ENCODE peak calls at places on chromosome 9, in four cellular contexts. R is NCI-H774; C is activated T-cell treated with anti-CD3 and anti-CD28 coated beads, Interleukin-2, amount 50 U/mL, for 72 hours; Y is occipital lobe. V is an unnamed sample.

GRCh38 chr9:12775373-12775962 is 648 bp downstream of the LURAP1L start:
- DNase-seq in R (peak), C (no peak), Y (peak), V (no peak)

GRCh38 chr9:69317894-69318293 is 7.1 kb upstream of the ENTREP1 start:
- DNase-seq in R (no peak), C (peak), Y (no peak), V (no peak)

GRCh38 chr9:90808226-90808797 is 6.7 kb downstream of the SYK start:
- DNase-seq in R (no peak), C (no peak), Y (no peak), V (no peak)

GRCh38 chr9:106697390-106697789 is 165.6 kb upstream of the ZNF462 start:
- DNase-seq in R (no peak), C (no peak), Y (no peak), V (no peak)

GRCh38 chr9:4366649-4367330 is 66.9 kb upstream of the GLIS3 start:
- DNase-seq in R (peak), C (peak), Y (peak), V (peak)

GRCh38 chr9:92094655-92095054 is 20.6 kb downstream of the SPTLC1 start:
- DNase-seq in R (no peak), C (peak), Y (no peak), V (no peak)

GRCh38 chr9:133684461-133685361 is 48.5 kb downstream of the DBH start:
- DNase-seq in R (no peak), C (no peak), Y (no peak), V (no peak)

GRCh38 chr9:83675466-83675865 is 32.3 kb downstream of the UBQLN1 start:
- DNase-seq in R (no peak), C (no peak), Y (no peak), V (no peak)

GRCh38 chr9:4741365-4742031 is 496 bp upstream of the AK3 start:
- DNase-seq in R (peak), C (peak), Y (peak), V (no peak)